ENCODE peak calls at places on chromosome 22, in five cellular contexts. U, E, Z, J and I are unnamed samples.

GRCh38 chr22:37428649-37429586 is 1.6 kb upstream of the ELFN2 start:
- DNase-seq in Z (peak; percentile 35), J (peak; percentile 83), E (peak; percentile 51), U (peak; percentile 37), I (no peak)

GRCh38 chr22:46462726-46463371 is 74.6 kb downstream of the CELSR1 start:
- DNase-seq in E (peak; percentile 17), Z (no peak), J (no peak), U (peak; percentile 90), I (no peak)

GRCh38 chr22:23061471-23062280 is 8.6 kb upstream of the GNAZ start:
- DNase-seq in J (no peak), Z (no peak), E (no peak), U (no peak), I (no peak)

GRCh38 chr22:46418827-46419226 is 83.3 kb downstream of the TRMU start:
- DNase-seq in E (no peak), J (no peak), U (no peak), Z (no peak), I (no peak)

GRCh38 chr22:27337676-27338075 is 463.9 kb downstream of the MN1 start:
- DNase-seq in E (no peak), U (no peak), J (no peak), Z (no peak), I (no peak)

GRCh38 chr22:19816372-19817119 is 38.1 kb downstream of the GNB1L start:
- DNase-seq in J (peak; percentile 37), Z (no peak), U (no peak), E (no peak), I (no peak)

GRCh38 chr22:46707305-46707704 is 30.7 kb downstream of the CERK start:
- DNase-seq in U (no peak), Z (no peak), E (no peak), J (no peak), I (no peak)

GRCh38 chr22:17085277-17086091 is 684 bp downstream of the IL17RA start:
- DNase-seq in Z (no peak), E (peak; percentile 28), U (no peak), J (peak; percentile 61), I (no peak)

GRCh38 chr22:19291218-19291579 is 320 bp downstream of the CLTCL1 start:
- DNase-seq in J (peak; percentile 66), E (peak; percentile 77), Z (no peak), U (no peak), I (no peak)

GRCh38 chr22:19806213-19807160 is 45.9 kb downstream of the TBX1 start:
- DNase-seq in Z (no peak), J (no peak), E (peak; percentile 91), U (peak; percentile 38), I (no peak)

GRCh38 chr22:45246060-45246985 is 5.6 kb upstream of the KIAA0930 start:
- DNase-seq in J (no peak), E (no peak), Z (peak; percentile 98), U (peak; percentile 92), I (no peak)

GRCh38 chr22:20430641-20431519 is 6.7 kb downstream of the SCARF2 start:
- DNase-seq in J (peak; percentile 74), E (no peak), Z (no peak), U (peak; percentile 33), I (no peak)

DNA sequence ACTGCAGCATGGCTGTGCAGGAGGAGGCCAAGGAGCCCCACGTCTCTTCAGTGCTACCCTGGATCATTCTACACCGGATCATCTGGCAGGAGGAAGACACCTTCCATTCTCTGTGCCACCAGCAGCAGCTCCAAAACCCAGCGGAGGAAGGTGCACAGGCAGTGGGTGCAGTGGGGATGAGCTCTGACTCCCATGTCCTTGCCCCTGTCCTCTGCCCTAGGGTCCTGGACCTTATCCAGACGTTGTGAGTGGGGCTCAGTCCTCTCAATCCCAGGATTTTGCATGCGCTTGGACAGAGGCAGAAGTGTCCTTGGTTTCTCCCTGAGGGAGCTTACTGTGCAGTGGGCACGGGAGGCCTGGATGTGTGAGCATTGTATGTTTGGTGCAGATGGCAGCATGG is 61.3 kb downstream of the CABIN1 start:
- DNase-seq in Z (no peak), U (no peak), E (no peak), J (no peak), I (no peak)
- TF ChIP-seq SRF in Z (no peak), U (no peak), E (no peak), J (no peak), I (no peak)

GRCh38 chr22:33063611-33064010 is 5.4 kb upstream of the SYN3 start:
- DNase-seq in U (no peak), E (no peak), J (no peak), Z (no peak), I (no peak)
- TF ChIP-seq SRF in U (no peak), E (no peak), J (no peak), Z (no peak), I (no peak)

DNA sequence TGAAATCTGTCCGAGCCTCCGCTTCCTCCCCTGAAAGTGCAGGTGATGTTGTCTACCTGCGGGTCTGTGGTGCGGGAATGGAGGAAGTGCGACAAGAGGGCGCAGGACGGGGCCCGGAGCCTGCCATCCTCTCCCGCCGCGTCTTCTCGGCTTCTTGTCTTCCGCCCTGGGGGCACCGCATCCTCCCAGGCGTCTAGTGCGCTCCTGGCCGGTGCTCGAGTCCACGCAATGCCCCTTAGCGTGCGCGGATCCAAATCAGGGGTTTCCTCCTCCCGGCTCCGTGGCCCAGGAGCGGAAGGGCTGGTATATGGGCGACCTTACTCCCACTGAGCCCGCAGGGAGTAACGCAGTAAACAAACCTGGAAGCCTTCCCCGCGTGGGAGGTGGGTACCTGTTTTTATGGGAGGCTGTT is 405 bp downstream of the SFI1 start:
- DNase-seq in E (peak; percentile 28), Z (no peak), J (no peak), U (no peak), I (no peak)
- TF ChIP-seq SRF in E (no peak), Z (no peak), J (no peak), U (no peak), I (no peak)

GRCh38 chr22:25407859-25408229 is 156.6 kb upstream of the GRK3 start:
- DNase-seq in U (no peak), E (no peak), Z (no peak), J (no peak), I (no peak)

GRCh38 chr22:25406510-25407210 is 157.8 kb upstream of the GRK3 start:
- DNase-seq in U (no peak), J (no peak), E (no peak), Z (peak; percentile 43), I (no peak)

GRCh38 chr22:25407226-25407858 is 157.1 kb upstream of the GRK3 start:
- DNase-seq in E (no peak), J (no peak), U (no peak), Z (no peak), I (no peak)

GRCh38 chr22:25410849-25411248 is 153.6 kb upstream of the GRK3 start:
- DNase-seq in E (no peak), Z (no peak), U (no peak), J (no peak), I (no peak)

DNA sequence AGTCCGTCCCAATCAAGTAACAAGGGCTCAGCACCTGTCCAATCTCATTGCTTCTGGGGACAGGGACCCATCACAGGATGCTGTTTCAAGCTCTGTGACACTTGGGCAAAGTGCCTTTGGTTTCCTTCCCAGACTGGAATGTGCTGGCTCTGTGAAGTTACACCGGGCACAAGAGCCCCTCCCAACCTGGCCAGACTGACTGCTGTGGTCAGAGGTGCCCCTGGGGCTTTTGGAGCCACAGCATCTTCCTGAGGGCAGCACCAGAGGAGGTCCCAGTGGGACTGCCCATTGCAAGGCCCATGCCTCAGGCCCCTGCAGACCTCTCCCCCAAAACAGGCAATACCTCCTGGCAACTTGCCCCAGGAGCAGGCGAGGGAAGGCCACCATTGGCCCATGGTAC is 155.2 kb upstream of the GRK3 start:
- DNase-seq in J (no peak), Z (no peak), U (no peak), E (no peak), I (no peak)
- TF ChIP-seq SRF in J (no peak), Z (no peak), U (no peak), E (no peak), I (no peak)

GRCh38 chr22:31935961-31936635 is 8.2 kb upstream of the YWHAH start:
- DNase-seq in E (no peak), J (no peak), Z (no peak), U (no peak), I (no peak)
- TF ChIP-seq SRF in E (no peak), J (no peak), Z (no peak), U (no peak), I (no peak)

DNA sequence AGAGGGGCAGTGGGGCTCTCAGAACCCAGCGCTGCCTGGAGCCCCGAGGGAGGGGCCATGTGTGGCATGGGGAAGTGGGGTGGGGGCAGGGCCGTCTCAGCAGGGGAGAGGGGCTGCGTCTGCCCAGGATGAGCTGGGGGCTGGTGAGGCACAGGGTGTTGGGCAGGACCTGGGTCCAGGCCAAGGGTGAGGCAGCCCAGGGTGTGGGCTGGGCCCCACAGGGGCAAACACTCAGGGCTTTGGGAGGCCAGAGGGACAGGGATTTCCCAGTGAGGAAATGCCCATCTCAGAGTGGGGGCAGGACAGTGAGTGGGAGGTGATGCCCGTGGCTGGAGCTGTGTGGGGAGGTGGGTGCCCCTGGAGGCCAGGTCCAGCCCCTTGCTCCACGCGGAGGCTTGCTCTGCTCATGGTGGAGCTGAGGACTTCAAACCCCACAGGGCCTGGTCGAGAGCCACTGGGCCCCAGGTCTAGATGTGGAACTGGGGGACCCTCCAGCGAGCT is 5.4 kb downstream of the PLXNB2 start:
- DNase-seq in E (no peak), U (no peak), J (no peak), Z (no peak), I (no peak)
- TF ChIP-seq SRF in E (no peak), U (no peak), J (no peak), Z (no peak), I (no peak)

GRCh38 chr22:41181349-41182241 is 23.5 kb upstream of the L3MBTL2 start:
- DNase-seq in Z (no peak), U (no peak), J (no peak), E (no peak), I (no peak)
- TF ChIP-seq SRF in Z (no peak), U (no peak), J (no peak), E (no peak), I (no peak)